ENCODE peak calls at places on chromosomes 4 and X, in four cellular contexts. A is activated CD4-positive, alpha-beta memory T cell treated with anti-CD3 and anti-CD28 coated beads, Interleukin-2, amount 10 ng/mL, durations not matched to agents 7 days and 5 days; U is chondrocyte; S is HCT116. D is an unnamed sample.

GRCh38 chr4:94548571-94548970 is 96.8 kb downstream of the PDLIM5 start:
- DNase-seq in U (no peak), A (no peak), S (peak), D (peak)

GRCh38 chrX:53086464-53086863 is 4.3 kb downstream of the TSPYL2 start:
- DNase-seq in U (no peak), A (no peak), S (no peak), D (no peak)

GRCh38 chr4:153114771-153115321 is 89.4 kb upstream of the TRIM2 start:
- DNase-seq in U (no peak), S (peak), A (peak), D (peak)

GRCh38 chrX:153816821-153817220 is 13.5 kb downstream of the PDZD4 start:
- DNase-seq in A (peak), U (no peak), S (no peak), D (no peak)

GRCh38 chr4:48570646-48571220 is 80.7 kb downstream of the ZAR1 start:
- DNase-seq in A (no peak), S (no peak), U (no peak), D (peak)

GRCh38 chr4:6121941-6122340 is 78.4 kb downstream of the JAKMIP1 start:
- DNase-seq in A (no peak), S (no peak), U (no peak), D (no peak)

GRCh38 chrX:39907964-39908616 is 189.7 kb downstream of the BCOR start:
- DNase-seq in A (no peak), S (peak), U (peak), D (peak)

GRCh38 chr4:1794809-1795303 is 1.8 kb downstream of the FGFR3 start:
- DNase-seq in S (no peak), U (no peak), A (no peak), D (no peak)

GRCh38 chr4:108130955-108131354 is 37.8 kb downstream of the LEF1 start:
- DNase-seq in S (no peak), U (no peak), A (no peak), D (no peak)

GRCh38 chrX:10833299-10834169 is 213.1 kb upstream of the MID1 start:
- DNase-seq in U (peak), S (no peak), A (no peak), D (peak)

GRCh38 chr4:42339935-42340406 is 57.3 kb upstream of the SHISA3 start:
- DNase-seq in S (no peak), A (no peak), U (no peak), D (no peak)

GRCh38 chr4:117771647-117772337 is 262.5 kb upstream of the NDST3 start:
- DNase-seq in S (peak), U (no peak), A (no peak), D (peak)

GRCh38 chr4:138553001-138553845 is 311.1 kb upstream of the SLC7A11 start:
- DNase-seq in U (peak), A (no peak), S (no peak), D (peak)

GRCh38 chr4:85761803-85762202 is 286.9 kb downstream of the ARHGAP24 start:
- DNase-seq in U (no peak), S (no peak), A (no peak), D (peak)

GRCh38 chr4:121784975-121785374 is 16.1 kb upstream of the EXOSC9 start:
- DNase-seq in U (no peak), S (no peak), A (no peak), D (peak)